ENCODE peak calls at places on chromosomes 12 and 14, in eight cellular contexts. One of them, this sample, is unnamed.

GRCh38 chr12:34598352-34598827 is 576.1 kb downstream of the ALG10 start:
- DNase-seq in RWPE1: no peak
- DNase-seq in cardiac fibroblast: no peak
- DNase-seq in amygdala: no peak
- DNase-seq in activated CD4-positive, alpha-beta T cell treated with anti-CD3 and anti-CD28 coated beads, Interleukin-2, amount 10 ng/mL, durations not matched to agents 7 days and 5 days: no peak
- DNase-seq in HCT116: no peak
- DNase-seq in H9: no peak
- DNase-seq in HFF-Myc: no peak
- DNase-seq in this sample: no peak

GRCh38 chr12:111806304-111806703 is 35.7 kb upstream of the MAPKAPK5 start:
- DNase-seq in cardiac fibroblast: no peak
- DNase-seq in HCT116: no peak
- DNase-seq in amygdala: no peak
- DNase-seq in H9: no peak
- DNase-seq in HFF-Myc: no peak
- DNase-seq in activated CD4-positive, alpha-beta T cell treated with anti-CD3 and anti-CD28 coated beads, Interleukin-2, amount 10 ng/mL, durations not matched to agents 7 days and 5 days: no peak
- DNase-seq in RWPE1: no peak
- DNase-seq in this sample: no peak

GRCh38 chr14:90969493-90970166 is 90.8 kb downstream of the RPS6KA5 start:
- DNase-seq in HCT116: peak; percentile 21
- DNase-seq in activated CD4-positive, alpha-beta T cell treated with anti-CD3 and anti-CD28 coated beads, Interleukin-2, amount 10 ng/mL, durations not matched to agents 7 days and 5 days: no peak
- DNase-seq in H9: no peak
- DNase-seq in RWPE1: no peak
- DNase-seq in amygdala: no peak
- DNase-seq in cardiac fibroblast: no peak
- DNase-seq in HFF-Myc: no peak
- DNase-seq in this sample: no peak

GRCh38 chr12:80627773-80628172 is 79.7 kb upstream of the MYF6 start:
- DNase-seq in activated CD4-positive, alpha-beta T cell treated with anti-CD3 and anti-CD28 coated beads, Interleukin-2, amount 10 ng/mL, durations not matched to agents 7 days and 5 days: no peak
- DNase-seq in HCT116: no peak
- DNase-seq in cardiac fibroblast: peak; percentile 97
- DNase-seq in RWPE1: no peak
- DNase-seq in amygdala: no peak
- DNase-seq in HFF-Myc: no peak
- DNase-seq in H9: no peak
- DNase-seq in this sample: no peak

GRCh38 chr14:75566752-75567151 is 11.7 kb upstream of the FLVCR2 start:
- DNase-seq in H9: no peak
- DNase-seq in HFF-Myc: no peak
- DNase-seq in HCT116: no peak
- DNase-seq in amygdala: no peak
- DNase-seq in cardiac fibroblast: no peak
- DNase-seq in RWPE1: no peak
- DNase-seq in activated CD4-positive, alpha-beta T cell treated with anti-CD3 and anti-CD28 coated beads, Interleukin-2, amount 10 ng/mL, durations not matched to agents 7 days and 5 days: no peak
- DNase-seq in this sample: no peak

GRCh38 chr12:2052861-2053674 is at the start of gene CACNA1C:
- DNase-seq in RWPE1: peak; percentile 10
- DNase-seq in amygdala: no peak
- DNase-seq in HCT116: no peak
- DNase-seq in H9: peak; percentile 79
- DNase-seq in cardiac fibroblast: peak; percentile 47
- DNase-seq in activated CD4-positive, alpha-beta T cell treated with anti-CD3 and anti-CD28 coated beads, Interleukin-2, amount 10 ng/mL, durations not matched to agents 7 days and 5 days: peak; percentile 52
- DNase-seq in HFF-Myc: no peak
- DNase-seq in this sample: peak; percentile 48

GRCh38 chr12:45446013-45446412 is 230.1 kb downstream of the ANO6 start:
- DNase-seq in HCT116: no peak
- DNase-seq in RWPE1: no peak
- DNase-seq in H9: no peak
- DNase-seq in activated CD4-positive, alpha-beta T cell treated with anti-CD3 and anti-CD28 coated beads, Interleukin-2, amount 10 ng/mL, durations not matched to agents 7 days and 5 days: no peak
- DNase-seq in cardiac fibroblast: no peak
- DNase-seq in amygdala: no peak
- DNase-seq in HFF-Myc: no peak
- DNase-seq in this sample: no peak

GRCh38 chr14:84885061-84885460 is 644.9 kb upstream of the FLRT2 start:
- DNase-seq in HCT116: no peak
- DNase-seq in RWPE1: no peak
- DNase-seq in cardiac fibroblast: no peak
- DNase-seq in activated CD4-positive, alpha-beta T cell treated with anti-CD3 and anti-CD28 coated beads, Interleukin-2, amount 10 ng/mL, durations not matched to agents 7 days and 5 days: no peak
- DNase-seq in HFF-Myc: no peak
- DNase-seq in H9: peak; percentile 27
- DNase-seq in amygdala: no peak
- DNase-seq in this sample: no peak

GRCh38 chr12:26298785-26299621 is 103.6 kb downstream of the SSPN start:
- DNase-seq in activated CD4-positive, alpha-beta T cell treated with anti-CD3 and anti-CD28 coated beads, Interleukin-2, amount 10 ng/mL, durations not matched to agents 7 days and 5 days: peak; percentile 28
- DNase-seq in HFF-Myc: no peak
- DNase-seq in cardiac fibroblast: peak; percentile 86
- DNase-seq in amygdala: no peak
- DNase-seq in RWPE1: peak; percentile 88
- DNase-seq in H9: no peak
- DNase-seq in HCT116: no peak
- DNase-seq in this sample: peak; percentile 75

GRCh38 chr12:12788131-12788530 is 2.7 kb downstream of the APOLD1 start:
- DNase-seq in activated CD4-positive, alpha-beta T cell treated with anti-CD3 and anti-CD28 coated beads, Interleukin-2, amount 10 ng/mL, durations not matched to agents 7 days and 5 days: no peak
- DNase-seq in cardiac fibroblast: peak; percentile 58
- DNase-seq in RWPE1: no peak
- DNase-seq in amygdala: no peak
- DNase-seq in HFF-Myc: no peak
- DNase-seq in H9: no peak
- DNase-seq in HCT116: no peak
- DNase-seq in this sample: no peak

GRCh38 chr12:44379827-44380226 is 496.3 kb downstream of the NELL2 start:
- DNase-seq in cardiac fibroblast: no peak
- DNase-seq in HCT116: no peak
- DNase-seq in amygdala: no peak
- DNase-seq in HFF-Myc: no peak
- DNase-seq in H9: peak; percentile 42
- DNase-seq in RWPE1: no peak
- DNase-seq in activated CD4-positive, alpha-beta T cell treated with anti-CD3 and anti-CD28 coated beads, Interleukin-2, amount 10 ng/mL, durations not matched to agents 7 days and 5 days: no peak
- DNase-seq in this sample: no peak

GRCh38 chr14:92502541-92503286 is 10.9 kb upstream of the RIN3 start:
- DNase-seq in H9: no peak
- DNase-seq in cardiac fibroblast: no peak
- DNase-seq in HFF-Myc: no peak
- DNase-seq in activated CD4-positive, alpha-beta T cell treated with anti-CD3 and anti-CD28 coated beads, Interleukin-2, amount 10 ng/mL, durations not matched to agents 7 days and 5 days: no peak
- DNase-seq in RWPE1: no peak
- DNase-seq in HCT116: no peak
- DNase-seq in amygdala: no peak
- DNase-seq in this sample: no peak

GRCh38 chr12:12095016-12095415 is 24.3 kb downstream of the BCL2L14 start:
- DNase-seq in activated CD4-positive, alpha-beta T cell treated with anti-CD3 and anti-CD28 coated beads, Interleukin-2, amount 10 ng/mL, durations not matched to agents 7 days and 5 days: no peak
- DNase-seq in amygdala: no peak
- DNase-seq in RWPE1: no peak
- DNase-seq in H9: no peak
- DNase-seq in HFF-Myc: no peak
- DNase-seq in HCT116: no peak
- DNase-seq in cardiac fibroblast: no peak
- DNase-seq in this sample: no peak

GRCh38 chr14:77221241-77221871 is 39.8 kb downstream of the TMEM63C start:
- DNase-seq in activated CD4-positive, alpha-beta T cell treated with anti-CD3 and anti-CD28 coated beads, Interleukin-2, amount 10 ng/mL, durations not matched to agents 7 days and 5 days: no peak
- DNase-seq in RWPE1: no peak
- DNase-seq in cardiac fibroblast: no peak
- DNase-seq in amygdala: no peak
- DNase-seq in HCT116: no peak
- DNase-seq in H9: no peak
- DNase-seq in HFF-Myc: no peak
- DNase-seq in this sample: no peak

GRCh38 chr14:104227806-104228205 is 89.4 kb downstream of the KIF26A start:
- DNase-seq in HFF-Myc: no peak
- DNase-seq in amygdala: no peak
- DNase-seq in HCT116: no peak
- DNase-seq in activated CD4-positive, alpha-beta T cell treated with anti-CD3 and anti-CD28 coated beads, Interleukin-2, amount 10 ng/mL, durations not matched to agents 7 days and 5 days: peak; percentile 10
- DNase-seq in H9: no peak
- DNase-seq in cardiac fibroblast: no peak
- DNase-seq in RWPE1: no peak
- DNase-seq in this sample: no peak

GRCh38 chr12:22282283-22282682 is 52.2 kb downstream of the ST8SIA1 start:
- DNase-seq in HFF-Myc: peak; percentile 30
- DNase-seq in H9: no peak
- DNase-seq in HCT116: no peak
- DNase-seq in RWPE1: peak; percentile 32
- DNase-seq in amygdala: no peak
- DNase-seq in activated CD4-positive, alpha-beta T cell treated with anti-CD3 and anti-CD28 coated beads, Interleukin-2, amount 10 ng/mL, durations not matched to agents 7 days and 5 days: no peak
- DNase-seq in cardiac fibroblast: peak; percentile 63
- DNase-seq in this sample: no peak

GRCh38 chr14:53304726-53305381 is 151.7 kb upstream of the DDHD1 start:
- DNase-seq in HFF-Myc: no peak
- DNase-seq in activated CD4-positive, alpha-beta T cell treated with anti-CD3 and anti-CD28 coated beads, Interleukin-2, amount 10 ng/mL, durations not matched to agents 7 days and 5 days: no peak
- DNase-seq in cardiac fibroblast: peak; percentile 27
- DNase-seq in HCT116: no peak
- DNase-seq in H9: no peak
- DNase-seq in amygdala: no peak
- DNase-seq in RWPE1: no peak
- DNase-seq in this sample: no peak

GRCh38 chr14:23145794-23146422 is 26.9 kb upstream of the CEBPE start:
- DNase-seq in HCT116: no peak
- DNase-seq in cardiac fibroblast: no peak
- DNase-seq in H9: no peak
- DNase-seq in HFF-Myc: no peak
- DNase-seq in activated CD4-positive, alpha-beta T cell treated with anti-CD3 and anti-CD28 coated beads, Interleukin-2, amount 10 ng/mL, durations not matched to agents 7 days and 5 days: no peak
- DNase-seq in amygdala: no peak
- DNase-seq in RWPE1: no peak
- DNase-seq in this sample: no peak

GRCh38 chr12:1592444-1593231 is 1.7 kb downstream of the FBXL14 start:
- DNase-seq in RWPE1: peak; percentile 49
- DNase-seq in HFF-Myc: no peak
- DNase-seq in activated CD4-positive, alpha-beta T cell treated with anti-CD3 and anti-CD28 coated beads, Interleukin-2, amount 10 ng/mL, durations not matched to agents 7 days and 5 days: peak; percentile 76
- DNase-seq in amygdala: no peak
- DNase-seq in H9: peak; percentile 62
- DNase-seq in cardiac fibroblast: peak; percentile 75
- DNase-seq in HCT116: no peak
- DNase-seq in this sample: peak; percentile 64

GRCh38 chr12:68013181-68013580 is 23.9 kb downstream of the IFNG-AS1 start:
- DNase-seq in activated CD4-positive, alpha-beta T cell treated with anti-CD3 and anti-CD28 coated beads, Interleukin-2, amount 10 ng/mL, durations not matched to agents 7 days and 5 days: no peak
- DNase-seq in amygdala: no peak
- DNase-seq in HFF-Myc: no peak
- DNase-seq in RWPE1: no peak
- DNase-seq in H9: no peak
- DNase-seq in cardiac fibroblast: no peak
- DNase-seq in HCT116: no peak
- DNase-seq in this sample: no peak

GRCh38 chr14:96252323-96253052 is 3.5 kb upstream of the BDKRB1 start:
- DNase-seq in HFF-Myc: no peak
- DNase-seq in HCT116: no peak
- DNase-seq in H9: no peak
- DNase-seq in activated CD4-positive, alpha-beta T cell treated with anti-CD3 and anti-CD28 coated beads, Interleukin-2, amount 10 ng/mL, durations not matched to agents 7 days and 5 days: no peak
- DNase-seq in RWPE1: no peak
- DNase-seq in amygdala: no peak
- DNase-seq in cardiac fibroblast: no peak
- DNase-seq in this sample: no peak

GRCh38 chr12:45234134-45234865 is 18.4 kb downstream of the ANO6 start:
- DNase-seq in HCT116: peak; percentile 88
- DNase-seq in RWPE1: peak; percentile 94
- DNase-seq in HFF-Myc: peak; percentile 92
- DNase-seq in H9: peak; percentile 79
- DNase-seq in amygdala: no peak
- DNase-seq in activated CD4-positive, alpha-beta T cell treated with anti-CD3 and anti-CD28 coated beads, Interleukin-2, amount 10 ng/mL, durations not matched to agents 7 days and 5 days: no peak
- DNase-seq in cardiac fibroblast: peak; percentile 97
- DNase-seq in this sample: peak; percentile 79

GRCh38 chr14:35295845-35296161 is 3.6 kb downstream of the PSMA6 start:
- DNase-seq in amygdala: no peak
- DNase-seq in cardiac fibroblast: no peak
- DNase-seq in HFF-Myc: no peak
- DNase-seq in HCT116: no peak
- DNase-seq in activated CD4-positive, alpha-beta T cell treated with anti-CD3 and anti-CD28 coated beads, Interleukin-2, amount 10 ng/mL, durations not matched to agents 7 days and 5 days: no peak
- DNase-seq in RWPE1: no peak
- DNase-seq in H9: no peak
- DNase-seq in this sample: no peak

This sample was measured in HTR-8/SVneo.